ENCODE peak calls at places on chromosome 20, in ten cellular contexts. Z, J, T, L, X, A, W, B, P and N are unnamed samples.

GRCh38 chr20:13121840-13122515 is 99.1 kb upstream of the ISM1 start:
- DNase-seq in Z (no peak), J (no peak), T (no peak), L (no peak), X (no peak), A (no peak), W (no peak), B (no peak), P (no peak), N (no peak)

GRCh38 chr20:61725966-61726365 is 339.7 kb downstream of the TAF4 start:
- DNase-seq in Z (no peak), J (no peak), T (no peak), L (no peak), X (no peak), A (peak), W (peak), B (no peak), P (no peak), N (no peak)

GRCh38 chr20:62699296-62699695 is 9.3 kb upstream of the NTSR1 start:
- DNase-seq in Z (no peak), J (no peak), T (no peak), L (no peak), X (no peak), A (no peak), W (no peak), B (no peak), P (no peak), N (no peak)

GRCh38 chr20:1500496-1500895 is 9.3 kb upstream of the SIRPB2 start:
- DNase-seq in Z (no peak), J (no peak), T (no peak), L (no peak), X (no peak), A (no peak), W (no peak), B (no peak), P (no peak), N (no peak)

GRCh38 chr20:21808863-21809664 is 103.6 kb downstream of the PAX1 start:
- DNase-seq in Z (no peak), J (no peak), T (peak), L (no peak), X (no peak), A (peak), W (no peak), B (peak), P (peak), N (peak)

GRCh38 chr20:39049684-39050554 is 87.8 kb downstream of the DHX35 start:
- DNase-seq in Z (peak), J (peak), T (peak), L (peak), X (peak), A (peak), W (peak), B (peak), P (peak), N (peak)

GRCh38 chr20:45592574-45593189 is 13.6 kb upstream of the WFDC8 start:
- DNase-seq in Z (no peak), J (no peak), T (no peak), L (peak), X (no peak), A (no peak), W (no peak), B (no peak), P (peak), N (no peak)

GRCh38 chr20:63765082-63765873 is 25.7 kb downstream of the SLC2A4RG start:
- DNase-seq in Z (no peak), J (no peak), T (no peak), L (no peak), X (no peak), A (no peak), W (no peak), B (no peak), P (peak), N (no peak)

GRCh38 chr20:47220161-47220582 is 136.3 kb downstream of the ZMYND8 start:
- DNase-seq in Z (peak), J (no peak), T (peak), L (no peak), X (no peak), A (peak), W (no peak), B (no peak), P (no peak), N (no peak)

GRCh38 chr20:18609741-18610140 is 21.9 kb downstream of the DTD1 start:
- DNase-seq in Z (no peak), J (no peak), T (no peak), L (no peak), X (no peak), A (no peak), W (no peak), B (no peak), P (no peak), N (no peak)

GRCh38 chr20:47236639-47236900 is 119.9 kb downstream of the ZMYND8 start:
- DNase-seq in Z (no peak), J (no peak), T (no peak), L (no peak), X (no peak), A (no peak), W (no peak), B (no peak), P (no peak), N (no peak)

GRCh38 chr20:24470782-24471582 is 1.6 kb downstream of the SYNDIG1 start:
- DNase-seq in Z (no peak), J (no peak), T (no peak), L (no peak), X (peak), A (peak), W (no peak), B (no peak), P (no peak), N (no peak)

GRCh38 chr20:20396794-20397193 is 28.9 kb downstream of the INSM1 start:
- DNase-seq in Z (no peak), J (no peak), T (no peak), L (no peak), X (no peak), A (no peak), W (no peak), B (no peak), P (no peak), N (no peak)

GRCh38 chr20:14883324-14883723 is 545.9 kb upstream of the FLRT3 start:
- DNase-seq in Z (no peak), J (no peak), T (no peak), L (no peak), X (no peak), A (no peak), W (no peak), B (no peak), P (no peak), N (no peak)

GRCh38 chr20:33415948-33416347 is 14.6 kb upstream of the CDK5RAP1 start:
- DNase-seq in Z (no peak), J (peak), T (no peak), L (no peak), X (no peak), A (peak), W (no peak), B (no peak), P (no peak), N (no peak)

GRCh38 chr20:64025826-64026412 is 10.1 kb upstream of the C20orf204 start:
- DNase-seq in Z (no peak), J (no peak), T (no peak), L (no peak), X (no peak), A (no peak), W (peak), B (no peak), P (peak), N (no peak)

GRCh38 chr20:15547109-15547508 is 1026.1 kb downstream of the KIF16B start:
- DNase-seq in Z (no peak), J (no peak), T (no peak), L (peak), X (no peak), A (no peak), W (no peak), B (no peak), P (no peak), N (no peak)

GRCh38 chr20:51610761-51611624 is 68.5 kb upstream of the NFATC2 start:
- DNase-seq in Z (no peak), J (no peak), T (no peak), L (no peak), X (no peak), A (no peak), W (no peak), B (no peak), P (no peak), N (no peak)

GRCh38 chr20:44422083-44422482 is 53.6 kb upstream of the TTPAL start:
- DNase-seq in Z (no peak), J (no peak), T (no peak), L (peak), X (no peak), A (no peak), W (no peak), B (no peak), P (no peak), N (no peak)

GRCh38 chr20:45138451-45139300 is 14.4 kb upstream of the WFDC12 start:
- DNase-seq in Z (peak), J (no peak), T (peak), L (no peak), X (no peak), A (peak), W (peak), B (no peak), P (peak), N (peak)

GRCh38 chr20:19375301-19375885 is 163.0 kb downstream of the SLC24A3 start:
- DNase-seq in Z (no peak), J (no peak), T (no peak), L (no peak), X (no peak), A (no peak), W (no peak), B (no peak), P (no peak), N (no peak)

GRCh38 chr20:41249371-41249770 is 68.2 kb downstream of the ZHX3 start:
- DNase-seq in Z (no peak), J (peak), T (peak), L (peak), X (peak), A (peak), W (peak), B (peak), P (peak), N (no peak)

GRCh38 chr20:50341880-50342637 is 151.4 kb downstream of the CEBPB start:
- DNase-seq in Z (no peak), J (no peak), T (no peak), L (no peak), X (no peak), A (no peak), W (no peak), B (no peak), P (no peak), N (no peak)

GRCh38 chr20:43389839-43390626 is 67.7 kb upstream of the SRSF6 start:
- DNase-seq in Z (no peak), J (no peak), T (no peak), L (no peak), X (no peak), A (no peak), W (no peak), B (no peak), P (no peak), N (no peak)

GRCh38 chr20:43387737-43388136 is 70.0 kb upstream of the SRSF6 start:
- DNase-seq in Z (no peak), J (no peak), T (no peak), L (no peak), X (no peak), A (no peak), W (peak), B (no peak), P (no peak), N (no peak)

GRCh38 chr20:43386878-43387277 is 70.8 kb upstream of the SRSF6 start:
- DNase-seq in Z (no peak), J (no peak), T (no peak), L (no peak), X (no peak), A (no peak), W (no peak), B (no peak), P (no peak), N (no peak)

GRCh38 chr20:43389231-43389630 is 68.5 kb upstream of the SRSF6 start:
- DNase-seq in Z (no peak), J (no peak), T (peak), L (no peak), X (peak), A (peak), W (no peak), B (no peak), P (no peak), N (no peak)

GRCh38 chr20:43388267-43389081 is 69.2 kb upstream of the SRSF6 start:
- DNase-seq in Z (no peak), J (peak), T (peak), L (peak), X (peak), A (peak), W (no peak), B (no peak), P (no peak), N (peak)
- H3K4me3 ChIP-seq in Z (no peak), J (no peak), T (no peak), L (no peak), X (no peak), A (no peak), W (no peak), B (no peak), P (no peak), N (no peak)

DNA sequence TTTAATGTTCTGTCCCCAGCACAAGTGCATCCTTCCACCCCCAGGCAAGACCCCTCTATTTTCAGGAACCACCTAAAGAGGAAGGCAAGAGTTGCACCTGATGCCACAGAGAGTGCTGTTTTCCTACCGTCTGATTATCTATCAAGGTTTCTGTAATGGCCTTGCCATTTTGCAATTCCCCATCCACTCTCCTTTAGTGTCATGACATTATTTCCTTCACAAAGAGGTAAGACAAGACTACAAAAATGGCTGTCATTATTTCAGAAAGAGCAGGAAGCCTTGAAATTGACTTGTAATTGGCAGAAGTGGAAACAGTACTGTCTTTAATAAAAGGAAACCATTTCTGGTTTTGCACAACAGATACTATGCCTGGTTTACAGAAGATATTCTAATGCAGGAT is 426.7 kb downstream of the PTPRT start:
- DNase-seq in Z (no peak), J (no peak), T (no peak), L (no peak), X (no peak), A (no peak), W (no peak), B (no peak), P (no peak), N (no peak)
- H3K4me3 ChIP-seq in Z (no peak), J (no peak), T (no peak), L (no peak), X (no peak), A (no peak), W (no peak), B (no peak), P (no peak), N (no peak)

GRCh38 chr20:37913563-37914366 is 10.8 kb downstream of the VSTM2L start:
- DNase-seq in Z (no peak), J (no peak), T (no peak), L (no peak), X (no peak), A (no peak), W (no peak), B (no peak), P (no peak), N (no peak)

GRCh38 chr20:37911262-37911661 is 8.3 kb downstream of the VSTM2L start:
- DNase-seq in Z (no peak), J (no peak), T (no peak), L (no peak), X (no peak), A (no peak), W (no peak), B (no peak), P (no peak), N (no peak)

GRCh38 chr20:37912874-37913273 is 9.9 kb downstream of the VSTM2L start:
- DNase-seq in Z (no peak), J (no peak), T (no peak), L (no peak), X (no peak), A (no peak), W (no peak), B (no peak), P (no peak), N (no peak)

GRCh38 chr20:37914367-37914671 is 11.4 kb downstream of the VSTM2L start:
- DNase-seq in Z (no peak), J (no peak), T (no peak), L (no peak), X (no peak), A (no peak), W (no peak), B (no peak), P (no peak), N (no peak)

GRCh38 chr20:37911838-37912273 is 8.9 kb downstream of the VSTM2L start:
- DNase-seq in Z (no peak), J (peak), T (no peak), L (no peak), X (peak), A (peak), W (no peak), B (no peak), P (peak), N (no peak)
- H3K4me3 ChIP-seq in Z (no peak), J (no peak), T (no peak), L (no peak), X (no peak), A (no peak), W (no peak), B (no peak), P (no peak), N (no peak)

GRCh38 chr20:8787090-8787489 is 281.8 kb upstream of the PLCB4 start:
- DNase-seq in Z (no peak), J (no peak), T (no peak), L (no peak), X (no peak), A (no peak), W (no peak), B (no peak), P (no peak), N (no peak)

GRCh38 chr20:8788275-8788674 is 280.6 kb upstream of the PLCB4 start:
- DNase-seq in Z (no peak), J (no peak), T (no peak), L (no peak), X (no peak), A (no peak), W (no peak), B (no peak), P (no peak), N (no peak)

GRCh38 chr20:8786383-8786782 is 282.5 kb upstream of the PLCB4 start:
- DNase-seq in Z (no peak), J (no peak), T (no peak), L (no peak), X (no peak), A (no peak), W (no peak), B (no peak), P (no peak), N (no peak)

GRCh38 chr20:8790442-8791074 is 278.3 kb upstream of the PLCB4 start:
- DNase-seq in Z (no peak), J (peak), T (no peak), L (peak), X (no peak), A (no peak), W (no peak), B (no peak), P (peak), N (no peak)

GRCh38 chr20:8788831-8789230 is 280.1 kb upstream of the PLCB4 start:
- DNase-seq in Z (no peak), J (no peak), T (no peak), L (no peak), X (no peak), A (no peak), W (no peak), B (no peak), P (peak), N (no peak)
- H3K4me3 ChIP-seq in Z (no peak), J (no peak), T (no peak), L (no peak), X (no peak), A (no peak), W (no peak), B (no peak), P (no peak), N (no peak)

GRCh38 chr20:53914861-53915458 is 155.4 kb downstream of the BCAS1 start:
- DNase-seq in Z (no peak), J (no peak), T (no peak), L (no peak), X (no peak), A (no peak), W (peak), B (no peak), P (no peak), N (no peak)

GRCh38 chr20:53915459-53916172 is 154.8 kb downstream of the BCAS1 start:
- DNase-seq in Z (peak), J (peak), T (peak), L (peak), X (peak), A (peak), W (peak), B (peak), P (peak), N (peak)

GRCh38 chr20:53918010-53918311 is 152.4 kb downstream of the BCAS1 start:
- DNase-seq in Z (no peak), J (no peak), T (no peak), L (no peak), X (no peak), A (no peak), W (no peak), B (no peak), P (no peak), N (no peak)

GRCh38 chr20:53917145-53918009 is 153.0 kb downstream of the BCAS1 start:
- DNase-seq in Z (no peak), J (peak), T (peak), L (peak), X (peak), A (peak), W (no peak), B (peak), P (no peak), N (no peak)

DNA sequence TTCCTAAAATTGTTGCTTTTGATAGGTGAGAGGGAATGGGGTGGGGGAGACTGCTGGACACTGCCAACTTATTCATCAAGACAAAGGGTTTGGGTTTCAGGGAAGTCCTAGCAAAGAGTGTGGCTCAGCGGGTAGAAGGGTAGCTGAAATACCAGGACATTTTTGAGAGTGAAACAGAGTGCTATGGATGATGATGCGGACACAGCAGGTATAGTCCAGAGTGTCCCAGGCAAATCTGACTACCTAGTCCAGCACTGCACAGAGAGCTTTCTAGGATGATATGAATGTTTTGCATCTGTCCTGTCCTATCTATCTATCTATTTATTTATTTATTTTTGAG is 154.3 kb downstream of the BCAS1 start:
- DNase-seq in Z (no peak), J (no peak), T (no peak), L (no peak), X (no peak), A (no peak), W (no peak), B (no peak), P (no peak), N (no peak)
- H3K4me3 ChIP-seq in Z (peak), J (no peak), T (peak), L (no peak), X (no peak), A (peak), W (peak), B (peak), P (no peak), N (no peak)

GRCh38 chr20:56630086-56630493 is 984 bp downstream of the TFAP2C start:
- DNase-seq in Z (no peak), J (no peak), T (peak), L (peak), X (peak), A (no peak), W (peak), B (no peak), P (peak), N (peak)
- H3K4me3 ChIP-seq in Z (no peak), J (peak), T (peak), L (peak), X (peak), A (peak), W (peak), B (peak), P (peak), N (peak)

GRCh38 chr20:10561302-10561701 is 112.5 kb downstream of the JAG1 start:
- DNase-seq in Z (no peak), J (no peak), T (no peak), L (no peak), X (no peak), A (no peak), W (no peak), B (no peak), P (no peak), N (no peak)

GRCh38 chr20:10560681-10561080 is 113.1 kb downstream of the JAG1 start:
- DNase-seq in Z (no peak), J (no peak), T (no peak), L (no peak), X (no peak), A (no peak), W (no peak), B (no peak), P (no peak), N (no peak)

GRCh38 chr20:10558635-10559187 is 115.1 kb downstream of the JAG1 start:
- DNase-seq in Z (peak), J (no peak), T (no peak), L (peak), X (no peak), A (no peak), W (peak), B (no peak), P (no peak), N (no peak)

GRCh38 chr20:10557685-10558084 is 116.1 kb downstream of the JAG1 start:
- DNase-seq in Z (no peak), J (no peak), T (no peak), L (no peak), X (no peak), A (no peak), W (no peak), B (no peak), P (no peak), N (no peak)

GRCh38 chr20:10559266-10559665 is 114.5 kb downstream of the JAG1 start:
- DNase-seq in Z (no peak), J (no peak), T (no peak), L (no peak), X (no peak), A (no peak), W (no peak), B (no peak), P (no peak), N (no peak)
- H3K4me3 ChIP-seq in Z (no peak), J (no peak), T (no peak), L (no peak), X (no peak), A (no peak), W (no peak), B (no peak), P (no peak), N (no peak)

DNA sequence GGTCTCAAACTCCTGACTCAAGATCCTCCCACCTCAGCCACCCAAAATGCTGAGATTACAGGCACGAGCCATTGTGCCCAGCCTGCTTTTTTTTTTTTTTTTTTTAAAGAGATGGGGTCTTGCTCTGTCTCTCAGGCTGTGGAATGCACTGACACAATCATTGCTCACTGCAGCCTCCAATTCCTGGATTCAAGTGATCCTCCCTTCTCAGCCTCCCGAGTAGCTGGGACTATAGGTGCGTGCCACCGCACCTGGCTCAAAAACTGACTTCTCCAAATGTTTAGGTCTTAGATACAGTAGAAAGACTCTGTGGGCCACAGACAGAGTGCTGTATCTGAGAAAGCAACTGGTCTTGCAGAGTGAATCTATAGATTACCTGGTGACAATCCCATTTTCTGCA is 31.1 kb upstream of the SLC4A11 start:
- DNase-seq in Z (no peak), J (no peak), T (no peak), L (no peak), X (no peak), A (no peak), W (no peak), B (no peak), P (no peak), N (no peak)
- H3K4me3 ChIP-seq in Z (no peak), J (no peak), T (no peak), L (no peak), X (no peak), A (no peak), W (no peak), B (no peak), P (no peak), N (no peak)